ENCODE peak calls at places on chromosome 17, in four cellular contexts. One of them, this sample, is unnamed.
A peak's percentile ranks its signal among the peaks of the same experiment; 100 is the strongest.

GRCh38 chr17:67422887-67423286 is 45.8 kb downstream of the PITPNC1 start:
- DNase-seq in prostate gland: no peak
- DNase-seq in cardiac muscle cell: no peak
- DNase-seq in DND-41: no peak
- DNase-seq in this sample: no peak

GRCh38 chr17:82769041-82769440 is 17.2 kb downstream of the TBCD start:
- DNase-seq in prostate gland: no peak
- DNase-seq in DND-41: no peak
- DNase-seq in cardiac muscle cell: no peak
- DNase-seq in this sample: no peak

GRCh38 chr17:43367588-43368242 is 31.1 kb upstream of the ARL4D start:
- DNase-seq in cardiac muscle cell: peak; percentile 72
- DNase-seq in prostate gland: no peak
- DNase-seq in DND-41: peak; percentile 82
- DNase-seq in this sample: no peak

GRCh38 chr17:64063766-64064224 is 43.4 kb upstream of the ICAM2 start:
- DNase-seq in cardiac muscle cell: peak; percentile 79
- DNase-seq in prostate gland: peak; percentile 78
- DNase-seq in DND-41: peak; percentile 50
- DNase-seq in this sample: peak; percentile 36

GRCh38 chr17:45846646-45847045 is 2.0 kb downstream of the SPPL2C start:
- DNase-seq in DND-41: no peak
- DNase-seq in prostate gland: no peak
- DNase-seq in cardiac muscle cell: no peak
- DNase-seq in this sample: no peak

GRCh38 chr17:44375196-44376017 is 11.8 kb upstream of the FAM171A2 start:
- DNase-seq in cardiac muscle cell: no peak
- DNase-seq in DND-41: no peak
- DNase-seq in prostate gland: no peak
- DNase-seq in this sample: no peak

GRCh38 chr17:81437221-81437651 is 42.0 kb downstream of the BAHCC1 start:
- DNase-seq in cardiac muscle cell: no peak
- DNase-seq in prostate gland: no peak
- DNase-seq in DND-41: no peak
- DNase-seq in this sample: no peak

GRCh38 chr17:29241015-29241963 is 5.4 kb upstream of the CRYBA1 start:
- DNase-seq in cardiac muscle cell: no peak
- DNase-seq in DND-41: no peak
- DNase-seq in prostate gland: no peak
- DNase-seq in this sample: no peak

GRCh38 chr17:9356488-9356911 is 219.1 kb downstream of the STX8 start:
- DNase-seq in DND-41: peak; percentile 10
- DNase-seq in prostate gland: no peak
- DNase-seq in cardiac muscle cell: peak; percentile 6
- DNase-seq in this sample: no peak

GRCh38 chr17:49278076-49278475 is 47.5 kb upstream of the PHOSPHO1 start:
- DNase-seq in DND-41: no peak
- DNase-seq in prostate gland: no peak
- DNase-seq in cardiac muscle cell: no peak
- DNase-seq in this sample: no peak

GRCh38 chr17:61410555-61411089 is 11.0 kb downstream of the TBX2 start:
- DNase-seq in DND-41: no peak
- DNase-seq in prostate gland: no peak
- DNase-seq in cardiac muscle cell: peak; percentile 89
- DNase-seq in this sample: peak; percentile 71

GRCh38 chr17:40451420-40451819 is 8.2 kb downstream of the IGFBP4 start:
- DNase-seq in prostate gland: no peak
- DNase-seq in DND-41: no peak
- DNase-seq in cardiac muscle cell: peak; percentile 82
- DNase-seq in this sample: no peak

GRCh38 chr17:79892457-79893236 is 53.4 kb upstream of the CBX4 start:
- DNase-seq in prostate gland: peak; percentile 43
- DNase-seq in DND-41: no peak
- DNase-seq in cardiac muscle cell: no peak
- DNase-seq in this sample: no peak

GRCh38 chr17:64614266-64615011 is 47.7 kb downstream of the SMURF2 start:
- DNase-seq in DND-41: no peak
- DNase-seq in cardiac muscle cell: no peak
- DNase-seq in prostate gland: no peak
- DNase-seq in this sample: no peak

GRCh38 chr17:28744104-28744801 is 442 bp downstream of the TRAF4 start:
- DNase-seq in cardiac muscle cell: peak; percentile 69
- DNase-seq in DND-41: peak; percentile 69
- DNase-seq in prostate gland: no peak
- DNase-seq in this sample: peak; percentile 59

GRCh38 chr17:33966410-33967063 is 288.5 kb upstream of the CCL2 start:
- DNase-seq in prostate gland: no peak
- DNase-seq in DND-41: no peak
- DNase-seq in cardiac muscle cell: no peak
- DNase-seq in this sample: no peak

GRCh38 chr17:78175643-78175981 is 7.2 kb downstream of the SYNGR2 start:
- DNase-seq in DND-41: no peak
- DNase-seq in cardiac muscle cell: no peak
- DNase-seq in prostate gland: no peak
- DNase-seq in this sample: no peak

GRCh38 chr17:78174332-78174869 is 6.0 kb downstream of the SYNGR2 start:
- DNase-seq in prostate gland: peak; percentile 84
- DNase-seq in cardiac muscle cell: no peak
- DNase-seq in DND-41: no peak
- DNase-seq in this sample: no peak

GRCh38 chr17:78174870-78175642 is 6.7 kb downstream of the SYNGR2 start:
- DNase-seq in cardiac muscle cell: no peak
- DNase-seq in prostate gland: no peak
- DNase-seq in DND-41: no peak
- DNase-seq in this sample: no peak

GRCh38 chr17:78179372-78179771 is 7.5 kb downstream of the TK1 start:
- DNase-seq in DND-41: no peak
- DNase-seq in cardiac muscle cell: no peak
- DNase-seq in prostate gland: no peak
- DNase-seq in this sample: no peak

GRCh38 chr17:78176548-78177025 is 8.2 kb downstream of the SYNGR2 start:
- DNase-seq in DND-41: peak; percentile 53
- DNase-seq in prostate gland: peak; percentile 73
- DNase-seq in cardiac muscle cell: peak; percentile 77
- DNase-seq in this sample: peak; percentile 72
- TF ChIP-seq CTCF in DND-41: peak; percentile 75
- TF ChIP-seq CTCF in prostate gland: peak; percentile 75
- TF ChIP-seq CTCF in cardiac muscle cell: peak; percentile 92
- TF ChIP-seq CTCF in this sample: peak; percentile 87

GRCh38 chr17:78422267-78422605 is 43.8 kb downstream of the PGS1 start:
- DNase-seq in DND-41: no peak
- DNase-seq in prostate gland: no peak
- DNase-seq in cardiac muscle cell: no peak
- DNase-seq in this sample: no peak
- TF ChIP-seq CTCF in DND-41: no peak
- TF ChIP-seq CTCF in prostate gland: no peak
- TF ChIP-seq CTCF in cardiac muscle cell: no peak
- TF ChIP-seq CTCF in this sample: no peak

DNA sequence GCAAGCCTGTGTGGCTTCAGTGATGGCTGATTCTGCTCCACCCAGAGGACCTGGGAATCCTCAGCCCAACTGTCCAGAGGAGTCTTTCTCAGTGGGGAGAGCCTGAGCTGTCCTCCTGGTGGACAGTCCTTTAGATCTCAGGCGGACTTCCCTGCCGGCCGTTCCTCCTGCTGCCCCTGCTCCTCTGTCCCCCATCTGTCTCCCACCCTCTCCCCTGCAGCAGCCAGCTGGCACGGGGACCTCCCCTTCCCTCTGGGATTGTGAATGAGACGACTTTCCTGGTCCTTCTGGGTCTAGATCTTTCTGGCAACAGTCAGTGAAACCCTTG is 279.7 kb downstream of the SEC14L1 start:
- DNase-seq in DND-41: no peak
- DNase-seq in prostate gland: no peak
- DNase-seq in cardiac muscle cell: no peak
- DNase-seq in this sample: no peak
- TF ChIP-seq CTCF in DND-41: no peak
- TF ChIP-seq CTCF in prostate gland: no peak
- TF ChIP-seq CTCF in cardiac muscle cell: peak; percentile 7
- TF ChIP-seq CTCF in this sample: no peak

DNA sequence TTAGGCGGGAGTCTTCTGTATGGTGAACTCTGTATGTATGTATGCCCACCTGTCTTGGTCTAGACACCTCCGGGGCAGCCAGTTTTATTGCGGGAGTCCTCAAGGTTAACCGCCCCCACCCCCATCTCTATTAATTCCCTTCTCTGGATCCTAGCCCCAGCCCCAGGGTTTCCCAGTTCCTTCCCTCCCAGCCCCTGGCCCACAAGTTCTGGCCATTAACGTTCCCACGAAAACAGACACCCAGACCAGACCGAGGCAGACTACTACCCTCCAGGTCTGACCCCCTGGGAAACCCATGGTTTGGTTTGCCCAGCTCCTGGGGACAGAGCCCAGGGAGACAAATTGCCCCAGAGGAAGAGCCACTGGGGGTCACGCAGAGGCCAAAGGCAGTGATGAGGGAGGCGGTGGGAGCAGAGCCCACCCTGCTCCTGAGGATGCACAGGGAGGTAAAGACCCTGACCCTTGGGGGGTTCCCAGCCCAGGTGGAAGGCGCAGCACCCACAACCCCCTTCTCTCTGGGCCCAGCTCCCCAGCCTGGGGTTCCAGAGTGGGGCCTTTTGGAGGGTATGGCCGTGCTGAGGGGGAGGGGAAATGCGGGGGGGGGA is 8.5 kb downstream of the TBKBP1 start:
- DNase-seq in DND-41: no peak
- DNase-seq in cardiac muscle cell: no peak
- DNase-seq in prostate gland: no peak
- DNase-seq in this sample: no peak
- TF ChIP-seq CTCF in DND-41: no peak
- TF ChIP-seq CTCF in cardiac muscle cell: no peak
- TF ChIP-seq CTCF in prostate gland: no peak
- TF ChIP-seq CTCF in this sample: no peak

This sample was measured in CD4-positive, alpha-beta T cell.